ENCODE peak calls at places on chromosomes 2 and 18, in nine cellular contexts. One of them, this sample, is unnamed.

GRCh38 chr2:46977266-46977665 is 61.7 kb upstream of the MCFD2 start:
- DNase-seq in NCI-H1105: no peak
- DNase-seq in glomerular endothelial cell: no peak
- DNase-seq in left colon: no peak
- DNase-seq in EH: no peak
- DNase-seq in islet precursor cell: no peak
- DNase-seq in foreskin keratinocyte: no peak
- DNase-seq in GDM1: no peak
- DNase-seq in endothelial cell: no peak
- DNase-seq in this sample: no peak

GRCh38 chr18:77133051-77133919 is 702 bp upstream of the MBP start:
- DNase-seq in NCI-H1105: no peak
- DNase-seq in left colon: peak
- DNase-seq in glomerular endothelial cell: no peak
- DNase-seq in islet precursor cell: peak
- DNase-seq in foreskin keratinocyte: no peak
- DNase-seq in GDM1: no peak
- DNase-seq in endothelial cell: peak
- DNase-seq in EH: no peak
- DNase-seq in this sample: no peak

GRCh38 chr2:222982010-222982908 is 69.7 kb upstream of the KCNE4 start:
- DNase-seq in GDM1: no peak
- DNase-seq in foreskin keratinocyte: no peak
- DNase-seq in EH: peak
- DNase-seq in glomerular endothelial cell: no peak
- DNase-seq in endothelial cell: peak
- DNase-seq in left colon: peak
- DNase-seq in NCI-H1105: no peak
- DNase-seq in islet precursor cell: peak
- DNase-seq in this sample: peak

GRCh38 chr2:53234548-53234903 is 533.1 kb upstream of the CHAC2 start:
- DNase-seq in endothelial cell: no peak
- DNase-seq in EH: no peak
- DNase-seq in GDM1: no peak
- DNase-seq in foreskin keratinocyte: no peak
- DNase-seq in left colon: no peak
- DNase-seq in NCI-H1105: no peak
- DNase-seq in islet precursor cell: no peak
- DNase-seq in glomerular endothelial cell: no peak
- DNase-seq in this sample: no peak

GRCh38 chr2:202773576-202773975 is 98.0 kb downstream of the ICA1L start:
- DNase-seq in foreskin keratinocyte: no peak
- DNase-seq in left colon: no peak
- DNase-seq in endothelial cell: no peak
- DNase-seq in GDM1: no peak
- DNase-seq in EH: no peak
- DNase-seq in glomerular endothelial cell: no peak
- DNase-seq in NCI-H1105: no peak
- DNase-seq in islet precursor cell: no peak
- DNase-seq in this sample: no peak

GRCh38 chr2:201774546-201774945 is 6.2 kb downstream of the ALS2 start:
- DNase-seq in endothelial cell: no peak
- DNase-seq in NCI-H1105: no peak
- DNase-seq in EH: no peak
- DNase-seq in glomerular endothelial cell: no peak
- DNase-seq in islet precursor cell: no peak
- DNase-seq in GDM1: no peak
- DNase-seq in foreskin keratinocyte: no peak
- DNase-seq in left colon: no peak
- DNase-seq in this sample: no peak

GRCh38 chr2:96102596-96103387 is 13.6 kb downstream of the ADRA2B start:
- DNase-seq in foreskin keratinocyte: no peak
- DNase-seq in NCI-H1105: no peak
- DNase-seq in GDM1: no peak
- DNase-seq in glomerular endothelial cell: no peak
- DNase-seq in endothelial cell: no peak
- DNase-seq in left colon: no peak
- DNase-seq in islet precursor cell: peak
- DNase-seq in EH: no peak
- DNase-seq in this sample: no peak

GRCh38 chr2:226451486-226451885 is 348.1 kb downstream of the IRS1 start:
- DNase-seq in foreskin keratinocyte: no peak
- DNase-seq in NCI-H1105: no peak
- DNase-seq in GDM1: no peak
- DNase-seq in left colon: no peak
- DNase-seq in islet precursor cell: no peak
- DNase-seq in glomerular endothelial cell: no peak
- DNase-seq in EH: no peak
- DNase-seq in endothelial cell: no peak
- DNase-seq in this sample: no peak

GRCh38 chr2:234363647-234364294 is 133.1 kb downstream of the ARL4C start:
- DNase-seq in glomerular endothelial cell: no peak
- DNase-seq in endothelial cell: no peak
- DNase-seq in NCI-H1105: no peak
- DNase-seq in GDM1: no peak
- DNase-seq in left colon: no peak
- DNase-seq in foreskin keratinocyte: no peak
- DNase-seq in EH: no peak
- DNase-seq in islet precursor cell: peak
- DNase-seq in this sample: no peak

GRCh38 chr2:112876971-112877361 is 34.0 kb upstream of the IL37 start:
- DNase-seq in islet precursor cell: no peak
- DNase-seq in GDM1: no peak
- DNase-seq in EH: peak
- DNase-seq in foreskin keratinocyte: no peak
- DNase-seq in NCI-H1105: no peak
- DNase-seq in endothelial cell: no peak
- DNase-seq in left colon: no peak
- DNase-seq in glomerular endothelial cell: no peak
- DNase-seq in this sample: no peak

GRCh38 chr18:77376043-77376732 is 126.5 kb downstream of the GALR1 start:
- DNase-seq in glomerular endothelial cell: no peak
- DNase-seq in EH: no peak
- DNase-seq in endothelial cell: no peak
- DNase-seq in islet precursor cell: no peak
- DNase-seq in foreskin keratinocyte: no peak
- DNase-seq in GDM1: no peak
- DNase-seq in NCI-H1105: peak
- DNase-seq in left colon: peak
- DNase-seq in this sample: no peak

GRCh38 chr18:79784965-79785770 is 12.6 kb upstream of the KCNG2 start:
- DNase-seq in foreskin keratinocyte: no peak
- DNase-seq in endothelial cell: no peak
- DNase-seq in left colon: no peak
- DNase-seq in NCI-H1105: no peak
- DNase-seq in islet precursor cell: no peak
- DNase-seq in glomerular endothelial cell: no peak
- DNase-seq in EH: no peak
- DNase-seq in GDM1: no peak
- DNase-seq in this sample: no peak

GRCh38 chr18:76578571-76579300 is 83.7 kb upstream of the ZNF516 start:
- DNase-seq in NCI-H1105: no peak
- DNase-seq in glomerular endothelial cell: no peak
- DNase-seq in left colon: no peak
- DNase-seq in foreskin keratinocyte: no peak
- DNase-seq in endothelial cell: no peak
- DNase-seq in islet precursor cell: peak
- DNase-seq in GDM1: no peak
- DNase-seq in EH: no peak
- DNase-seq in this sample: no peak

GRCh38 chr2:27707462-27708256 is 44.0 kb downstream of the SLC4A1AP start:
- DNase-seq in endothelial cell: no peak
- DNase-seq in glomerular endothelial cell: no peak
- DNase-seq in GDM1: no peak
- DNase-seq in islet precursor cell: no peak
- DNase-seq in left colon: no peak
- DNase-seq in EH: no peak
- DNase-seq in foreskin keratinocyte: no peak
- DNase-seq in NCI-H1105: no peak
- DNase-seq in this sample: no peak

GRCh38 chr18:60549338-60549960 is 176.9 kb upstream of the MC4R start:
- DNase-seq in GDM1: no peak
- DNase-seq in glomerular endothelial cell: peak
- DNase-seq in foreskin keratinocyte: peak
- DNase-seq in endothelial cell: peak
- DNase-seq in left colon: no peak
- DNase-seq in EH: peak
- DNase-seq in NCI-H1105: peak
- DNase-seq in islet precursor cell: no peak
- DNase-seq in this sample: peak

GRCh38 chr2:183614797-183615429 is 490.7 kb downstream of the NUP35 start:
- DNase-seq in foreskin keratinocyte: no peak
- DNase-seq in islet precursor cell: no peak
- DNase-seq in endothelial cell: no peak
- DNase-seq in EH: no peak
- DNase-seq in GDM1: no peak
- DNase-seq in left colon: no peak
- DNase-seq in glomerular endothelial cell: no peak
- DNase-seq in NCI-H1105: no peak
- DNase-seq in this sample: no peak

GRCh38 chr2:28909655-28910054 is 15.2 kb downstream of the WDR43 start:
- DNase-seq in endothelial cell: no peak
- DNase-seq in EH: no peak
- DNase-seq in NCI-H1105: no peak
- DNase-seq in GDM1: no peak
- DNase-seq in glomerular endothelial cell: no peak
- DNase-seq in left colon: no peak
- DNase-seq in islet precursor cell: no peak
- DNase-seq in foreskin keratinocyte: no peak
- DNase-seq in this sample: no peak

GRCh38 chr2:30408961-30409387 is 38.1 kb upstream of the LCLAT1 start:
- DNase-seq in NCI-H1105: no peak
- DNase-seq in foreskin keratinocyte: no peak
- DNase-seq in islet precursor cell: no peak
- DNase-seq in left colon: no peak
- DNase-seq in endothelial cell: no peak
- DNase-seq in GDM1: no peak
- DNase-seq in EH: peak
- DNase-seq in glomerular endothelial cell: no peak
- DNase-seq in this sample: no peak

GRCh38 chr18:31943895-31944816 is 1.2 kb upstream of the TRAPPC8 start:
- DNase-seq in EH: no peak
- DNase-seq in left colon: no peak
- DNase-seq in GDM1: no peak
- DNase-seq in glomerular endothelial cell: no peak
- DNase-seq in islet precursor cell: no peak
- DNase-seq in endothelial cell: no peak
- DNase-seq in foreskin keratinocyte: no peak
- DNase-seq in NCI-H1105: no peak
- DNase-seq in this sample: no peak

GRCh38 chr18:13266208-13267100 is 47.9 kb downstream of the LDLRAD4 start:
- DNase-seq in foreskin keratinocyte: no peak
- DNase-seq in EH: no peak
- DNase-seq in islet precursor cell: no peak
- DNase-seq in GDM1: no peak
- DNase-seq in glomerular endothelial cell: no peak
- DNase-seq in NCI-H1105: no peak
- DNase-seq in endothelial cell: no peak
- DNase-seq in left colon: no peak
- DNase-seq in this sample: no peak

GRCh38 chr2:73982140-73982617 is 2.5 kb upstream of the TET3 start:
- DNase-seq in GDM1: no peak
- DNase-seq in EH: peak
- DNase-seq in foreskin keratinocyte: peak
- DNase-seq in left colon: peak
- DNase-seq in NCI-H1105: no peak
- DNase-seq in endothelial cell: no peak
- DNase-seq in glomerular endothelial cell: no peak
- DNase-seq in islet precursor cell: no peak
- DNase-seq in this sample: no peak

GRCh38 chr2:225566798-225567197 is 167.3 kb downstream of the NYAP2 start:
- DNase-seq in glomerular endothelial cell: no peak
- DNase-seq in foreskin keratinocyte: peak
- DNase-seq in left colon: no peak
- DNase-seq in islet precursor cell: no peak
- DNase-seq in NCI-H1105: no peak
- DNase-seq in GDM1: no peak
- DNase-seq in EH: no peak
- DNase-seq in endothelial cell: no peak
- DNase-seq in this sample: no peak

GRCh38 chr2:28702415-28702859 is 49.2 kb upstream of the PPP1CB start:
- DNase-seq in left colon: no peak
- DNase-seq in GDM1: no peak
- DNase-seq in foreskin keratinocyte: no peak
- DNase-seq in EH: no peak
- DNase-seq in glomerular endothelial cell: no peak
- DNase-seq in endothelial cell: no peak
- DNase-seq in islet precursor cell: no peak
- DNase-seq in NCI-H1105: no peak
- DNase-seq in this sample: no peak

GRCh38 chr2:165064743-165065142 is 109.4 kb upstream of the SLC38A11 start:
- DNase-seq in GDM1: no peak
- DNase-seq in glomerular endothelial cell: no peak
- DNase-seq in foreskin keratinocyte: no peak
- DNase-seq in NCI-H1105: no peak
- DNase-seq in endothelial cell: no peak
- DNase-seq in left colon: no peak
- DNase-seq in EH: no peak
- DNase-seq in islet precursor cell: no peak
- DNase-seq in this sample: no peak

GRCh38 chr2:64114063-64114911 is 29.9 kb downstream of the PELI1 start:
- DNase-seq in GDM1: no peak
- DNase-seq in EH: peak
- DNase-seq in NCI-H1105: no peak
- DNase-seq in left colon: no peak
- DNase-seq in glomerular endothelial cell: no peak
- DNase-seq in foreskin keratinocyte: peak
- DNase-seq in islet precursor cell: no peak
- DNase-seq in endothelial cell: no peak
- DNase-seq in this sample: no peak

GRCh38 chr2:128288781-128289180 is 29.9 kb downstream of the HS6ST1 start:
- DNase-seq in glomerular endothelial cell: no peak
- DNase-seq in NCI-H1105: no peak
- DNase-seq in foreskin keratinocyte: no peak
- DNase-seq in GDM1: no peak
- DNase-seq in islet precursor cell: no peak
- DNase-seq in endothelial cell: no peak
- DNase-seq in EH: no peak
- DNase-seq in left colon: no peak
- DNase-seq in this sample: no peak

GRCh38 chr18:9898792-9899549 is 13.2 kb downstream of the TXNDC2 start:
- DNase-seq in islet precursor cell: peak
- DNase-seq in foreskin keratinocyte: no peak
- DNase-seq in left colon: no peak
- DNase-seq in NCI-H1105: no peak
- DNase-seq in GDM1: no peak
- DNase-seq in endothelial cell: no peak
- DNase-seq in glomerular endothelial cell: no peak
- DNase-seq in EH: peak
- DNase-seq in this sample: no peak

GRCh38 chr2:148273158-148273691 is 252.3 kb downstream of the MBD5 start:
- DNase-seq in GDM1: no peak
- DNase-seq in EH: peak
- DNase-seq in endothelial cell: no peak
- DNase-seq in left colon: no peak
- DNase-seq in islet precursor cell: peak
- DNase-seq in foreskin keratinocyte: no peak
- DNase-seq in NCI-H1105: no peak
- DNase-seq in glomerular endothelial cell: no peak
- DNase-seq in this sample: no peak

GRCh38 chr18:13492314-13492713 is 234.0 kb downstream of the FAM210A start:
- DNase-seq in EH: no peak
- DNase-seq in glomerular endothelial cell: no peak
- DNase-seq in islet precursor cell: no peak
- DNase-seq in GDM1: no peak
- DNase-seq in left colon: no peak
- DNase-seq in foreskin keratinocyte: no peak
- DNase-seq in endothelial cell: no peak
- DNase-seq in NCI-H1105: no peak
- DNase-seq in this sample: no peak

GRCh38 chr2:210997373-210997772 is 441.0 kb downstream of the CPS1 start:
- DNase-seq in GDM1: no peak
- DNase-seq in islet precursor cell: no peak
- DNase-seq in glomerular endothelial cell: peak
- DNase-seq in left colon: no peak
- DNase-seq in EH: no peak
- DNase-seq in endothelial cell: no peak
- DNase-seq in foreskin keratinocyte: no peak
- DNase-seq in NCI-H1105: no peak
- DNase-seq in this sample: no peak

This sample was measured in CMK.